ENCODE peak calls at places on chromosomes 2 and 18, in five cellular contexts. Y is CD8-positive, alpha-beta T cell; M is H1; Z is psoas muscle; X is adrenal gland. L is an unnamed sample.
A peak's percentile ranks its signal among the peaks of the same experiment; 100 is the strongest.

GRCh38 chr2:30359644-30360167 is 87.3 kb upstream of the LCLAT1 start:
- DNase-seq in Y (no peak), X (peak; percentile 23), Z (peak; percentile 50), M (no peak), L (no peak)

GRCh38 chr2:195018462-195018861 is 638.6 kb upstream of the SLC39A10 start:
- DNase-seq in M (no peak), X (no peak), Z (no peak), Y (no peak), L (no peak)

GRCh38 chr18:24914148-24914525 is 437.8 kb downstream of the ZNF521 start:
- DNase-seq in X (no peak), Z (no peak), Y (no peak), M (no peak), L (no peak)

GRCh38 chr2:159684796-159685195 is 27.5 kb upstream of the MARCHF7 start:
- DNase-seq in X (no peak), Z (no peak), M (no peak), Y (no peak), L (no peak)

GRCh38 chr2:127146820-127147502 is 40.0 kb upstream of the BIN1 start:
- DNase-seq in Z (peak; percentile 66), M (peak; percentile 37), Y (no peak), X (no peak), L (no peak)

GRCh38 chr2:240465765-240466578 is 30.5 kb downstream of the GPC1 start:
- DNase-seq in M (no peak), Z (no peak), X (peak; percentile 33), Y (no peak), L (no peak)

GRCh38 chr2:121887513-121888188 is 132.2 kb downstream of the TSN start:
- DNase-seq in Z (no peak), Y (no peak), M (no peak), X (no peak), L (no peak)

GRCh38 chr18:568731-569130 is 11.4 kb upstream of the CETN1 start:
- DNase-seq in X (no peak), Y (no peak), Z (no peak), M (no peak), L (no peak)

GRCh38 chr2:24327988-24328387 is 32.3 kb downstream of the ITSN2 start:
- DNase-seq in X (no peak), Z (no peak), Y (no peak), M (no peak), L (no peak)

GRCh38 chr2:229429529-229430067 is 158.5 kb upstream of the PID1 start:
- DNase-seq in M (no peak), Z (no peak), Y (no peak), X (no peak), L (no peak)

GRCh38 chr2:158079672-158080071 is 22.0 kb upstream of the UPP2 start:
- DNase-seq in Y (no peak), Z (no peak), M (no peak), X (no peak), L (no peak)

GRCh38 chr2:165803123-165803760 is 9.2 kb upstream of the GALNT3 start:
- DNase-seq in M (no peak), Z (no peak), Y (no peak), X (no peak), L (no peak)

DNA sequence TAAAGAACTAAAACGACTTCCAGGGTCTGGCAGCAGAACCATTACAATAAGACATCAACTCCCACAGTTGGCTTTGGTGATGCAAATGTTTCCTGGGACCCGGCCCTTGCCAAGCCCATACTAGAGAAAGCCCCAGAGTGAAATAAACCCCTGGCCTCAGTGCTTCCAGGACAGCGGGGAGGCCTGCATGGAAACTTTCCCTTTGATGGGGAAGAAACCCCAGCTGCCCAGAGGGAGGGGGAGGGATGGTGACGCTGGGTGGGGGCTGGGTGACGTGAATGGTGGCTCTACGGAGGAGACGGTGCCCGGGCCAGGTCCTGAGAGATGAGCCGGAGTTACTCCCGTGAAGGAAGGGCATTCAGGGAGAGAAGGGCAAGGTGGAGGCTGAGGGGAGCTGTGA is 27.5 kb downstream of the INHBB start:
- DNase-seq in X (no peak), M (peak; percentile 67), Y (no peak), Z (no peak), L (no peak)
- H3K27ac ChIP-seq in X (no peak overlapping the region), M (no peak overlapping the region), Y (no peak overlapping the region), Z (no peak overlapping the region), L (no peak overlapping the region)

DNA sequence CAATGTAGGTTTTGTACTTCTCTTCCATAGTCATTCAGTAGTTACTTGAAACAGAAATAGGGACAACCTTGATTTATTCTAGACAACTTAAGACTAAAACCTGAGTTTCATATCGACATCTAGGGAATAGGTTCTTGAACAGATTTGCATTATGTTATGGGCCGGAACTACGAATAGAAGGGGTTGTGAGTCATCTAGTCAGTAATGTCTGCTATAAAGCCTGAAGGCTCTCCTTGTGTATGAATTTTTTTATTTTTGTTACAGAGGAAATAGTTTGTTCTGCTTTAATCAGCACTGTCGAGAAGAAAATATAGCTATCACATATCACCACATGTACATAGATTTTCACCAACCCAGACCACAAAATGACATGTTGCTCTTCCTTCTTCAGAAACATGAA is 17.3 kb upstream of the TRIM43 start:
- DNase-seq in X (no peak), Z (no peak), M (no peak), Y (no peak), L (no peak)
- TF ChIP-seq CTCF in X (no peak), Z (no peak), M (no peak), Y (no peak), L (no peak)

GRCh38 chr2:191677646-191678436 is at the start of gene NABP1:
- DNase-seq in Z (peak; percentile 99), M (peak; percentile 95), X (peak; percentile 98), Y (peak; percentile 98), L (peak; percentile 89)

GRCh38 chr2:191678437-191679110 is 638 bp downstream of the NABP1 start:
- DNase-seq in Z (peak; percentile 68), Y (peak; percentile 46), M (peak; percentile 55), X (peak; percentile 48), L (no peak)

GRCh38 chr2:191675807-191676667 is 1.9 kb upstream of the NABP1 start:
- DNase-seq in Z (peak; percentile 28), M (no peak), X (peak; percentile 64), Y (peak; percentile 28), L (peak; percentile 16)

GRCh38 chr2:191679818-191680600 is 2.1 kb downstream of the NABP1 start:
- DNase-seq in Y (no peak), Z (no peak), X (no peak), M (no peak), L (no peak)

GRCh38 chr2:191677091-191677645 is 768 bp upstream of the NABP1 start:
- DNase-seq in Z (no peak), Y (no peak), X (peak; percentile 73), M (no peak), L (peak; percentile 18)
- H3K4me1 ChIP-seq in Z (peaks cover 22% of the 10 kb centered on the region), Y (peaks cover 47% of the 10 kb centered on the region), X (peaks cover 16% of the 10 kb centered on the region), M (no peaks in the 10 kb centered on the region), L (peaks cover 17% of the 10 kb centered on the region)

GRCh38 chr2:173099271-173099670 is 23.6 kb downstream of the MAP3K20 start:
- DNase-seq in Y (no peak), Z (no peak), M (no peak), X (no peak), L (no peak)
- H3K27ac ChIP-seq in Y (no peak overlapping the region), Z (peak overlapping the region; percentile 48), M (no peak overlapping the region), X (no peak overlapping the region), L (no peak overlapping the region)

GRCh38 chr2:73294239-73294638 is 891 bp upstream of the EGR4 start:
- DNase-seq in M (no peak), Z (no peak), Y (no peak), X (no peak), L (no peak)

GRCh38 chr2:73292906-73293533 is 328 bp downstream of the EGR4 start:
- DNase-seq in X (no peak), M (peak; percentile 73), Z (no peak), Y (no peak), L (no peak)

GRCh38 chr2:73292316-73292905 is 937 bp downstream of the EGR4 start:
- DNase-seq in X (no peak), Z (no peak), M (peak; percentile 56), Y (no peak), L (no peak)

GRCh38 chr2:73291461-73292315 is 1.7 kb downstream of the EGR4 start:
- DNase-seq in X (no peak), Y (no peak), Z (no peak), M (peak; percentile 76), L (no peak)

GRCh38 chr2:73293534-73294171 is at the start of gene EGR4:
- DNase-seq in Z (peak; percentile 26), Y (peak; percentile 74), M (peak; percentile 89), X (peak; percentile 58), L (no peak)
- TF ChIP-seq CTCF in Z (no peak), Y (no peak), M (peak; percentile 20), X (no peak), L (no peak)